ENCODE peak calls at places on chromosomes 6 and 20, in eight cellular contexts. U is aorta; X is lung; V is esophagus squamous epithelium; Y is adrenal gland; S is fibroblast of lung; L is GM12878; G is CD8-positive, alpha-beta T cell. D is an unnamed sample.
A peak's percentile ranks its signal among the peaks of the same experiment; 100 is the strongest.

GRCh38 chr6:115896538-115897129 is 164.1 kb downstream of the FRK start:
- DNase-seq in S (peak; percentile 60), Y (peak; percentile 13), U (no peak), V (no peak), L (no peak), X (no peak), G (no peak), D (no peak)

GRCh38 chr6:6248651-6249050 is 71.8 kb downstream of the F13A1 start:
- DNase-seq in V (no peak), Y (no peak), L (no peak), G (no peak), S (no peak), U (no peak), X (no peak), D (no peak)

GRCh38 chr6:1832844-1833787 is 223.4 kb downstream of the FOXC1 start:
- DNase-seq in U (peak; percentile 64), V (no peak), X (peak; percentile 31), L (no peak), S (peak; percentile 38), Y (peak; percentile 54), G (no peak), D (peak; percentile 69)

GRCh38 chr6:19691465-19692167 is 145.6 kb upstream of the ID4 start:
- DNase-seq in G (no peak), L (no peak), S (peak; percentile 7), V (no peak), U (peak; percentile 57), X (no peak), Y (no peak), D (no peak)

GRCh38 chr20:57934007-57934805 is 224.4 kb upstream of the PMEPA1 start:
- DNase-seq in L (no peak), S (no peak), Y (no peak), X (no peak), G (no peak), V (no peak), U (no peak), D (no peak)

GRCh38 chr20:50594231-50594590 is 84.0 kb downstream of the PTPN1 start:
- DNase-seq in S (no peak), U (no peak), V (no peak), X (no peak), Y (no peak), G (no peak), L (no peak), D (no peak)

GRCh38 chr6:125759184-125759902 is 9.9 kb downstream of the HEY2 start:
- DNase-seq in V (no peak), L (no peak), G (no peak), X (no peak), U (peak; percentile 66), Y (peak; percentile 12), S (no peak), D (no peak)

GRCh38 chr20:43229696-43230095 is 40.0 kb upstream of the PTPRT start:
- DNase-seq in V (no peak), Y (no peak), X (no peak), S (no peak), L (no peak), G (no peak), U (no peak), D (no peak)

GRCh38 chr6:118893882-118894424 is at the start of gene ASF1A:
- DNase-seq in L (peak; percentile 87), Y (peak; percentile 98), V (peak; percentile 93), G (peak; percentile 94), U (peak; percentile 98), S (peak; percentile 99), X (peak; percentile 98), D (peak; percentile 95)

DNA sequence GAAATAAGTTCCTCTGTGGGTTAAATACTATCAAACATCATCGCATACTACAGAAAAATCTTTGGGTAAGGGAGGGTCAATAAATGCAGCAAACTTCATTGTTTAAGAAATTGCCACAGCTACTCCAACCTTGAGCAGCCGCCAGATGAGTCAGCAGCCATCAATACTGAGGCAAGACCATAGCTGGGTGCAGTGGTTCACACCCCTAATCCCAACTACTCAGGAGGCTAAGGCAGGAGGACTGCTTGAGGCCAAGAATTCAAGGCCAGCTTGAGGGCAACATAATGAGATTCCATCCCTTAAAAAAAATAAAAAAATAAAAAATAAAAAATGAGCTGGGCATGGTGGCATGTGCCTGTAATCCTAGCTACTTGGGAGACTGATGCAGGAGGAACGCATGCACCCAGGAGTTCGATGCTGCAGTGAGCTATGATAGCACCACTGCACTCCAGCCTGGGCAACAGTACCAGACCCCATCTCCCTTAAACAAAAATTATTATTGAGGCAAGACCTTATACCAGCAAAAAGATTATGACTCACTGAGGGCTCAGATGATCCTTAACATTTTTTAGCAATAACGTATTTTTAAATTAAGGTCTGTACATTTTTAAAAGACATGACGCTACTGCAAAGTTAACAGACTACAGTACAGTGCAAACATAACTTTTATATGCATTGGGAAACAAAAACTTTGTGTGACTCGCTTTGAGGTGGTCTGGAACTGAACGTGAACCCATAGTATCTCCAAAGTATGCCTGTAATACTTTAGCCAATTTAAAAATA is 8.8 kb downstream of the SRPK1 start:
- DNase-seq in X (no peak), Y (peak; percentile 51), G (no peak), V (no peak), S (peak; percentile 53), L (no peak), U (no peak), D (no peak)
- H3K9me3 ChIP-seq in X (no peaks in the 10 kb centered on the region), Y (no peaks in the 10 kb centered on the region), G (no peaks in the 10 kb centered on the region), V (no peaks in the 10 kb centered on the region), S (no peaks in the 10 kb centered on the region), L (peaks cover 20% of the 10 kb centered on the region), U (no peaks in the 10 kb centered on the region), D (no peaks in the 10 kb centered on the region)

DNA sequence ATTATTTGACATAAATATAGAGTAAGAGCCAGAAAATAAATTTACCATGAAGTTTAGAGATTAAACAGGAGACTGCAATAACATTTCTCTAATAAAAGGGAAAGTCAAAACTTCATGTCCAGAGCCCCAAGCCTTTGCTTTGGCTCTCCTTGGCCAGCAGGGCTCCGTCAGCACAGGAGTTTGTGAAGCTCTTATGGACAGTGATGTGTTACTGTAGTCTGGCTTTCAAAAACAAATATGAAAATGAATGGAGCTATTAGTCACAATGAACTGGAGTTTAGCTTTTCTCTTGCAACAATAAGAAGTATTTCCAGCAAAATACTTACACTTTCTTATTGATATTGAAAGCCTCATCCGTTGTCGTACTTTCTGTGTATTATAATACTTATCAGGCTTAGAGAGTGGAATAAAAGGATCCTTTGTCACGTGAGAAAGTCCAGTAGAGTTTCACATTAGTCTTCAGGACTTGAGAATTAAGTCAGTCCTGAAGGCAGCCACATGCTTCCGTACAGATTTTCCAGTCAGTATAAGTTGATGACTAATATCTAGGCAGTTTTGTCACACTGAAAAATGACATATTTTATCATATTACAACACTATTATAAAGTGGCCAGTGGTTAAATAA is 117.0 kb upstream of the PRL start:
- DNase-seq in G (no peak), X (no peak), L (no peak), U (no peak), V (no peak), S (peak; percentile 56), Y (peak; percentile 5), D (no peak)
- H3K27ac ChIP-seq in G (no peak overlapping the region), X (no peak overlapping the region), L (no peak overlapping the region), U (no peak overlapping the region), V (no peak overlapping the region), S (no peak overlapping the region), Y (no peak overlapping the region), D (no peak overlapping the region)

GRCh38 chr20:38032585-38033329 is 499 bp downstream of the TTI1 start:
- DNase-seq in U (peak; percentile 61), S (no peak), X (no peak), V (no peak), L (no peak), Y (peak; percentile 63), G (no peak), D (no peak)

GRCh38 chr20:38031957-38032356 is 1.3 kb downstream of the TTI1 start:
- DNase-seq in G (no peak), Y (no peak), L (no peak), U (no peak), S (no peak), X (no peak), V (no peak), D (no peak)

GRCh38 chr20:38033330-38034107 is at the start of the genes RPRD1B and TTI1:
- DNase-seq in G (peak; percentile 80), X (peak; percentile 94), Y (peak; percentile 90), U (peak; percentile 95), V (peak; percentile 31), S (peak; percentile 87), L (peak; percentile 65), D (peak; percentile 90)

GRCh38 chr20:38034108-38034649 is 633 bp downstream of the RPRD1B start:
- DNase-seq in Y (no peak), X (no peak), S (no peak), L (no peak), G (no peak), V (no peak), U (no peak), D (no peak)

DNA sequence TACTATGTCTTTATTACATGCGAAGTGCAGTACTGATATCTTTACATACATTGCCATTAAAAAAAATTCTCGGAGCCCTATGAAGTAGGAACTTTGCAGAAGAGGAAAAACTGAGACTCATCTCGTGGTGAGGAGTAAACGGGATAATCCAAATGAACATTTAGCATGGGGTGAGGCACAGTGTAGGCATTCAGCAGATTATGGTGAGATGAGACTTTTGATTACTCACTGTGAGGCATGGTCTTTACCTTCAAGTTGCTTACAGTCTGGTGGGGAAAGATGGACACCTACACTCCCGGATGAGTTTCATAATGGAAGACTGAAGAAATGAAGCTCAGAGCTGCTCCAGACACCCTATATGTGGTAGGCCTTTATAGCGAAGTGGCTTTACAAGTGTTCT is 1.4 kb downstream of the RPRD1B start:
- DNase-seq in V (no peak), G (no peak), L (no peak), S (no peak), Y (no peak), X (no peak), U (no peak), D (no peak)
- H3K4me3 ChIP-seq in V (peak overlapping the region; percentile 91), G (peak overlapping the region; percentile 94), L (peak overlapping the region; percentile 91), S (peak overlapping the region; percentile 95), Y (no peak overlapping the region), X (no peak overlapping the region), U (peak overlapping the region; percentile 39), D (peak overlapping the region; percentile 90)

DNA sequence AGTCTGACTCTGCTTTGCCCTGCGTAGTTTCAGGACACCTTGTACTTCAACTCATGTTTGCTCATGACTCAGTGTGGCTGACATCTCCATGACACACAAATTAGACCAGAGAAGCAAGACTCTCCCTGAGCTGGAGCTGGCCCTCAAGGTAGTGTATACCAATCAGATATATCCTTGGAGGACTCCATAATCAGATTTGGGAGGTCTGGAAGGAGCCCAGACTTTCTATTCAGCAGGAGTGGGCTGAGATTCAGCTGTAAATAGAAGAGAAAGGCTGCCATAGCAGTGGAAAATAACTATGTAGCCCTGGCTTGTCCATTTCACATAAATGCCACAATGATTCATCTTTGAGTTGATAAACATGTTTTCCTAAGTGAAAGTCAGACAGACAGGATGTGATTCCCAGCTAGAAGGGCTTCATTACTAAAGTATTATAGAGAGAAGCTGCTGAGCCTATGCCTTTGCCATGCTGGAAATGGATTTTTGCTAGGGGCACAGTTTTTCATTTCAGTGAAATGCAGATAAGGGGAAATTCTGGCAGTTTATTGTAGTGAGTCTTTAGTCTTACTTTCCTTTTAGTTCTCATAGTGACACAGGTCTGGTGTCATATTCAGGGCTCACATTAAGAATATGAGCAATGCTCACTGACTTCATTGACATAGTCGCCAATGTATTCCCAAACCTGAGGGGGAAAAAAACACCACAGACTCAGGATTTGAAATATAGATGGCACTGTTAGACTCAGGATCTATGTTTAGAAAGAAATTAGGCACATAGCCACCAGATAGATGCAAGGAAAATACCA is 95.3 kb downstream of the CLVS2 start:
- DNase-seq in X (no peak), L (no peak), G (no peak), V (no peak), U (no peak), Y (peak; percentile 37), S (peak; percentile 55), D (no peak)
- H3K9me3 ChIP-seq in X (no peaks in the 10 kb centered on the region), L (no peaks in the 10 kb centered on the region), G (no peaks in the 10 kb centered on the region), V (no peaks in the 10 kb centered on the region), U (no peaks in the 10 kb centered on the region), Y (no peaks in the 10 kb centered on the region), S (no peaks in the 10 kb centered on the region), D (no peaks in the 10 kb centered on the region)

D was measured in pancreas.